ENCODE peak calls at places on chromosome 7, in eight cellular contexts. C, P, V, L, G, I, B and Q are unnamed samples.

GRCh38 chr7:151607464-151607867 is 87.8 kb upstream of the RHEB start:
- DNase-seq in B (no peak), I (no peak), P (no peak), L (no peak), V (no peak), C (no peak), G (no peak), Q (no peak)

GRCh38 chr7:98617051-98617959 is at the start of gene NPTX2:
- DNase-seq in L (no peak), I (no peak), G (no peak), C (no peak), P (no peak), B (peak; percentile 53), V (no peak), Q (peak; percentile 93)

GRCh38 chr7:142782922-142783900 is 12.4 kb downstream of the PRSS2 start:
- DNase-seq in P (peak; percentile 87), V (peak; percentile 93), I (peak; percentile 65), C (peak; percentile 69), L (peak; percentile 88), B (peak; percentile 85), G (peak; percentile 87), Q (peak; percentile 96)

GRCh38 chr7:34454381-34454780 is 203.6 kb upstream of the NPSR1 start:
- DNase-seq in P (no peak), C (no peak), G (no peak), V (no peak), B (no peak), L (no peak), I (no peak), Q (no peak)

GRCh38 chr7:102287465-102288146 is 938 bp downstream of the SH2B2 start:
- DNase-seq in C (no peak), L (no peak), B (no peak), G (no peak), I (peak; percentile 49), P (peak; percentile 17), V (no peak), Q (peak; percentile 50)

GRCh38 chr7:46603780-46604725 is 683.0 kb upstream of the IGFBP3 start:
- DNase-seq in V (peak; percentile 98), C (no peak), P (no peak), I (peak; percentile 86), G (peak; percentile 52), L (peak; percentile 89), B (peak; percentile 94), Q (peak; percentile 90)

GRCh38 chr7:30225863-30226361 is 58.5 kb upstream of the ZNRF2 start:
- DNase-seq in V (no peak), B (peak; percentile 48), P (no peak), G (peak; percentile 85), I (peak; percentile 41), C (no peak), L (peak; percentile 56), Q (peak; percentile 54)

GRCh38 chr7:67392596-67393438 is 396.2 kb downstream of the TYW1 start:
- DNase-seq in B (no peak), P (no peak), I (no peak), V (no peak), G (no peak), L (no peak), C (no peak), Q (no peak)

GRCh38 chr7:157818701-157819516 is 482.1 kb downstream of the DNAJB6 start:
- DNase-seq in B (no peak), P (no peak), L (no peak), C (no peak), G (no peak), I (no peak), V (no peak), Q (no peak)

GRCh38 chr7:72805526-72806494 is 22.2 kb downstream of the TYW1B start:
- DNase-seq in V (no peak), I (no peak), P (no peak), C (no peak), G (no peak), B (no peak), L (no peak), Q (no peak)

GRCh38 chr7:154865984-154866685 is 136.8 kb downstream of the PAXIP1 start:
- DNase-seq in G (no peak), I (no peak), B (no peak), L (no peak), P (no peak), C (no peak), V (no peak), Q (no peak)

GRCh38 chr7:140417456-140418155 is 13.7 kb downstream of the RAB19 start:
- DNase-seq in G (no peak), V (no peak), L (no peak), P (no peak), B (no peak), I (no peak), C (no peak), Q (no peak)

GRCh38 chr7:42967391-42967790 is 35.2 kb downstream of the MRPL32 start:
- DNase-seq in I (no peak), P (no peak), C (no peak), L (no peak), G (no peak), B (no peak), V (no peak), Q (no peak)

GRCh38 chr7:49127359-49127848 is 203.1 kb downstream of the CDC14C start:
- DNase-seq in I (no peak), P (no peak), C (no peak), L (no peak), G (no peak), V (no peak), B (no peak), Q (no peak)

GRCh38 chr7:133015879-133016278 is 66.0 kb downstream of the CHCHD3 start:
- DNase-seq in V (no peak), C (no peak), P (no peak), I (no peak), B (no peak), G (no peak), L (no peak), Q (no peak)

GRCh38 chr7:129827467-129827990 is 125.2 kb downstream of the UBE2H start:
- DNase-seq in I (no peak), C (no peak), B (no peak), L (no peak), G (no peak), V (no peak), P (no peak), Q (no peak)

GRCh38 chr7:69759373-69759772 is 161.1 kb downstream of the AUTS2 start:
- DNase-seq in P (no peak), L (no peak), C (no peak), V (no peak), I (no peak), B (no peak), G (no peak), Q (no peak)

GRCh38 chr7:84455788-84456187 is 261.2 kb upstream of the SEMA3A start:
- DNase-seq in P (no peak), B (no peak), V (no peak), G (no peak), L (peak; percentile 55), I (no peak), C (no peak), Q (no peak)

GRCh38 chr7:1586827-1587705 is 17.2 kb upstream of the PSMG3 start:
- DNase-seq in C (no peak), B (no peak), V (no peak), P (no peak), G (no peak), L (no peak), I (no peak), Q (no peak)

GRCh38 chr7:140656548-140657515 is 15.9 kb upstream of the ADCK2 start:
- DNase-seq in G (peak; percentile 81), L (peak; percentile 43), B (no peak), C (peak; percentile 5), I (peak; percentile 52), V (no peak), P (no peak), Q (peak; percentile 47)

GRCh38 chr7:130365511-130366441 is 14.5 kb upstream of the CPA1 start:
- DNase-seq in G (peak; percentile 6), V (no peak), B (no peak), P (no peak), L (no peak), C (no peak), I (peak; percentile 71), Q (peak; percentile 75)

GRCh38 chr7:4726568-4726967 is 44.5 kb downstream of the FOXK1 start:
- DNase-seq in I (no peak), B (no peak), V (no peak), L (no peak), C (no peak), P (no peak), G (no peak), Q (no peak)
- H3K36me3 ChIP-seq in I (no peaks in the 10 kb centered on the region), B (no peaks in the 10 kb centered on the region), V (peaks cover 9% of the 10 kb centered on the region), L (peaks cover 10% of the 10 kb centered on the region), C (no peaks in the 10 kb centered on the region), P (peaks cover 5% of the 10 kb centered on the region), G (peaks cover 25% of the 10 kb centered on the region), Q (no peaks in the 10 kb centered on the region)

GRCh38 chr7:88202799-88203198 is 17.0 kb downstream of the SRI start:
- DNase-seq in C (no peak), L (no peak), P (no peak), I (no peak), G (no peak), B (no peak), V (no peak), Q (no peak)
- H3K36me3 ChIP-seq in C (peaks cover 19% of the 10 kb centered on the region), L (peaks cover 18% of the 10 kb centered on the region), P (peaks cover 49% of the 10 kb centered on the region), I (no peaks in the 10 kb centered on the region), G (peaks cover 63% of the 10 kb centered on the region), B (peaks cover 62% of the 10 kb centered on the region), V (peaks cover 60% of the 10 kb centered on the region), Q (no peaks in the 10 kb centered on the region)

GRCh38 chr7:100357131-100357561 is 771 bp upstream of the PILRB start:
- DNase-seq in C (no peak), G (no peak), V (no peak), B (no peak), I (no peak), P (no peak), L (no peak), Q (no peak)
- H3K36me3 ChIP-seq in C (peaks cover 58% of the 10 kb centered on the region), G (peaks cover 98% of the 10 kb centered on the region), V (peaks cover 99% of the 10 kb centered on the region), B (peaks cover 98% of the 10 kb centered on the region), I (no peaks in the 10 kb centered on the region), P (peaks cover 82% of the 10 kb centered on the region), L (peaks cover 66% of the 10 kb centered on the region), Q (no peaks in the 10 kb centered on the region)

GRCh38 chr7:119879837-119880236 is 393.1 kb upstream of the KCND2 start:
- DNase-seq in V (no peak), L (no peak), B (no peak), G (no peak), C (no peak), I (no peak), P (no peak), Q (no peak)
- H3K36me3 ChIP-seq in V (no peaks in the 10 kb centered on the region), L (no peaks in the 10 kb centered on the region), B (no peaks in the 10 kb centered on the region), G (no peaks in the 10 kb centered on the region), C (no peaks in the 10 kb centered on the region), I (no peaks in the 10 kb centered on the region), P (no peaks in the 10 kb centered on the region), Q (no peaks in the 10 kb centered on the region)